ENCODE peak calls at places on chromosomes 12 and 14, in ten cellular contexts. J is stomach, G is breast epithelium, P is upper lobe of left lung, Y is HCT116, O is K562, Q is endothelial cell of umbilical vein, M is HepG2, F is spleen, B is prostate gland. D is an unnamed sample.

GRCh38 chr12:11785722-11786121 is 136.2 kb downstream of the ETV6 start:
- DNase-seq in J (no peak), G (no peak), P (no peak), Y (no peak), O (no peak), Q (no peak), M (no peak), F (no peak), B (peak; percentile 38), D (no peak)

GRCh38 chr14:103084021-103084919 is at the start of gene LBHD2:
- DNase-seq in J (no peak), G (no peak), P (peak; percentile 85), Y (no peak), O (peak; percentile 43), Q (no peak), M (no peak), F (peak; percentile 69), B (no peak), D (no peak)

GRCh38 chr14:55747186-55747585 is 167.2 kb downstream of the KTN1 start:
- DNase-seq in J (no peak), G (no peak), P (no peak), Y (no peak), O (no peak), Q (no peak), M (no peak), F (no peak), B (no peak), D (no peak)

GRCh38 chr12:3458041-3458440 is 33.0 kb upstream of the PRMT8 start:
- DNase-seq in J (no peak), G (no peak), P (no peak), Y (peak; percentile 50), O (no peak), Q (no peak), M (no peak), F (no peak), B (no peak), D (no peak)

GRCh38 chr12:32402170-32402569 is 2.8 kb downstream of the FGD4 start:
- DNase-seq in J (no peak), G (no peak), P (no peak), Y (no peak), O (no peak), Q (no peak), M (no peak), F (no peak), B (no peak), D (no peak)

GRCh38 chr12:45464699-45465098 is 248.8 kb downstream of the ANO6 start:
- DNase-seq in J (no peak), G (no peak), P (no peak), Y (peak; percentile 2), O (no peak), Q (no peak), M (no peak), F (no peak), B (no peak), D (no peak)

GRCh38 chr14:24809147-24809546 is 175.2 kb upstream of the GZMB start:
- DNase-seq in J (no peak), G (no peak), P (no peak), Y (no peak), O (no peak), Q (no peak), M (no peak), F (no peak), B (no peak), D (no peak)

GRCh38 chr12:32399045-32399372 is 349 bp upstream of the FGD4 start:
- DNase-seq in J (no peak), G (no peak), P (no peak), Y (no peak), O (no peak), Q (peak; percentile 20), M (no peak), F (no peak), B (no peak), D (peak; percentile 88)

DNA sequence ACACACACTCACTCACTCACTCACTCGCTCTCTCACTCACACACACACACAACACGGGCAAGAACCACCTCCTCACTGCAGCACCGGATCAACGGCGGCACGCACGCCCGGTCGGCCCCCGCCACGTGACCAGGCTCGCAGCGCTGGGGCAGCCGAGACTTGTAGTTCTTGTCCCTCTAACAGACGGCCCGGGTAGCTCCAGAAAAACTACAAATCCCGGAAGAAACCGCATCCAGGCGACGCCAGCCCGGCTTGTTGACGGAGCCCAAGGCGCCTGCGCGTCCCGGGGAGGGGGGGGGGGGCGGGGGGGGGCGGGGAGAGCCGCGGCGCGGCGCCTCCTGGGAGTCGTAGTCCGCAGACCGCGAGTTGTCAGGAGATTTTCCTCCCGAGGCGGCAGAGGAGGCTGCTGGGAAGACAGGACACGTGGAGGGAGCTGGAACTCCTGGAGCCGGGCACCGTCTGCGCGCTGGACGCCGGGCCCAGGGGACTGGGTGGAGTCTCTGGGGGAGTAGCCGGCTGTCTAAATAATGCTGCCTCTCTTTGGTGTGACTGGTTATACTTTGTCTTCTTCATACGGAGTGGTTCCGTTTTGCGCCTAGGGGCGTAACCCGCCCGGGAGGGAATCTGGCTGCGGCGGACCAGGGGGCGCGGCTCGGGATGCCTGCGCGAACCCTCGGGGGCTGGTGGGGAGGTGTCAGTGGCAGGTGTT is at the start of gene MAX:
- DNase-seq in J (peak; percentile 98), G (peak; percentile 98), P (peak; percentile 99), Y (peak; percentile 96), O (peak; percentile 88), Q (peak; percentile 99), M (peak; percentile 97), F (peak; percentile 100), B (peak; percentile 99), D (peak; percentile 98)
- TF ChIP-seq POLR2AphosphoS5 in J (peak; percentile 83), G (peak; percentile 93), P (peak; percentile 85), Y (peak; percentile 86), O (no peak), Q (peak; percentile 73), M (peak; percentile 93), F (peak; percentile 99), B (peak; percentile 92), D (peak; percentile 98)

DNA sequence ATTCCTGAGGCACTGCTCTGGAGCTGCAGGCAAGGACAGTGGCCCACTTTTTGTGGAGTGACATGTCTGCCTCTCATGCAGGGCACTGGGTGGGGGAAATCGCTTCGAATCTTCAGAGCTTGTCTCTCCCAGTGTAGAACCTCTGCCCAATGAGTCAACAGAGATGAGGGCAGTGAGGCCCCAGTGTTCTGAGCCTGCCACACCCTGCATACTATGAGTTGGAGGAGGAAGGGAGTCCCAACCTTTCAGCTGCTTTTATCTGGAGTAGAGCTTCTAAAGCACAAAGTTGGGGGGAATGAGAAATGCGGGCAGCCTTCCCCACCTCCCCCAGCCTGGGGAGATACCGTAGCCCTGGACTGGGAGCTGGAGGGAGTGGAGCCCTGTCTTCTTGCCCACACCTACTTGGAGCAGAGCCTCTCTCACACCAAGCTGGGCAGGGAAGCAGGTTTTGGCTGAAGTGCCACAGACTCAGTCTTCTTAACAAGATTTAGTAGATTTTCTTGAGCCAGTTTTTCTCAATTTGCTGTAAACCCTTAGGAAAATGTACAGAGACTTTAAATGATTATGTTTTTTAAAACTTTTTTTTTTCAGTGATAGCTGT is 159.1 kb downstream of the ADGRD1 start:
- DNase-seq in J (no peak), G (no peak), P (no peak), Y (no peak), O (no peak), Q (no peak), M (no peak), F (peak; percentile 33), B (no peak), D (no peak)
- H3K27ac ChIP-seq in J (no peak overlapping the region), G (no peak overlapping the region), P (no peak overlapping the region), Y (no peak overlapping the region), O (no peak overlapping the region), Q (no peak overlapping the region), M (no peak overlapping the region), F (no peak overlapping the region), B (no peak overlapping the region), D (no peak overlapping the region)

GRCh38 chr12:120224304-120225199 is 23.6 kb upstream of the RPLP0 start:
- DNase-seq in J (peak; percentile 83), G (no peak), P (peak; percentile 91), Y (no peak), O (no peak), Q (no peak), M (no peak), F (peak; percentile 82), B (peak; percentile 36), D (peak; percentile 86)

GRCh38 chr12:120228041-120228290 is 27.1 kb upstream of the RPLP0 start:
- DNase-seq in J (no peak), G (no peak), P (no peak), Y (no peak), O (no peak), Q (no peak), M (no peak), F (no peak), B (no peak), D (no peak)

GRCh38 chr12:120227233-120228040 is 26.5 kb upstream of the RPLP0 start:
- DNase-seq in J (no peak), G (no peak), P (no peak), Y (no peak), O (no peak), Q (no peak), M (peak; percentile 88), F (no peak), B (no peak), D (no peak)

GRCh38 chr12:120225200-120225558 is 24.3 kb upstream of the RPLP0 start:
- DNase-seq in J (no peak), G (no peak), P (no peak), Y (no peak), O (no peak), Q (no peak), M (no peak), F (no peak), B (no peak), D (peak; percentile 60)

DNA sequence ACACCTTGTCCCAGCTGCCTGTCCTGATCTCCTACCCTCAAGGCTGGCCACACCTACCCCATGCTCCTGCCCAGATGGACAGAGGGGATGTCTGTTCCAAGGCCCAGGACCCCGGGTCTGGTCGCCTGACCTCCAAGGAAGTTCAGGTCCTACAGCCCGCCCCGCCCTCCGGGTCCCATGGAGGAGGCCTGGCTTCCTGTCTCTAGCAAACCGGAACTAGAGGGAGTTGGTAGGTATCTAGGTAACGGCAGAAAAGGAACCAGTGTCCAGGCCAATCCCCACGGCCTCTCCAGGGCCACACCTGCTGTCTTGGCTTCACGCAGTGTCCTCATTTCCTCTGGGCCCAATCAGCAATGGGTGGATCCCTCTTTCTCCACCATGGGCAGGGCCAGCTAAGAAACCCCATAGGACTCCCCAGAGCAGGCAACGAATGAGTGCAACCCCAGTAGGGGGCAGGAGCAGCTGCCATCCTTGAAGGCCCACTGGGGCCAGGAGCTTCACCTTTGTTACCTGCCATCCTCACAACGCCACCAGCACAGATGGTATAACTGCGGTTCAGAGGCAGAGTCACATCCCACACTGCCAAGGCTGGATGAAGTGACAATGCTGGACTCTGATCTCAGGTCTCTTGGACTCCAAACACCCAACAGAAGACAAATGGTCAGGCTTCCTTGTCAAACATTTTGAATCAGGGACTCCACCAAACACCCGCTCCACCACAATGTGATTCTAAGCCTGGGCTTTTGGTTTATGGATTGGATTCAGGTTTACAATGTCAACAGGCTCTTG is 25.1 kb upstream of the RPLP0 start:
- DNase-seq in J (peak; percentile 74), G (no peak), P (peak; percentile 84), Y (no peak), O (peak; percentile 53), Q (no peak), M (no peak), F (peak; percentile 90), B (no peak), D (peak; percentile 83)
- TF ChIP-seq POLR2A in J (no peak), G (no peak), P (peak; percentile 47), Y (no peak), O (no peak), Q (no peak), M (no peak), F (no peak), B (no peak), D (peak; percentile 80)

GRCh38 chr12:75699728-75700496 is 188.5 kb upstream of the KRR1 start:
- DNase-seq in J (no peak), G (no peak), P (no peak), Y (no peak), O (no peak), Q (peak; percentile 87), M (no peak), F (no peak), B (no peak), D (no peak)

GRCh38 chr12:75701859-75702258 is 190.4 kb upstream of the KRR1 start:
- DNase-seq in J (no peak), G (no peak), P (no peak), Y (peak; percentile 72), O (no peak), Q (no peak), M (no peak), F (no peak), B (no peak), D (no peak)

GRCh38 chr12:75698052-75698451 is 186.6 kb upstream of the KRR1 start:
- DNase-seq in J (no peak), G (no peak), P (no peak), Y (peak; percentile 60), O (no peak), Q (no peak), M (no peak), F (no peak), B (no peak), D (no peak)

GRCh38 chr12:75702477-75703093 is 191.2 kb upstream of the KRR1 start:
- DNase-seq in J (no peak), G (no peak), P (no peak), Y (no peak), O (no peak), Q (no peak), M (no peak), F (no peak), B (no peak), D (no peak)

GRCh38 chr12:75699251-75699650 is 187.8 kb upstream of the KRR1 start:
- DNase-seq in J (no peak), G (no peak), P (no peak), Y (no peak), O (no peak), Q (no peak), M (no peak), F (no peak), B (no peak), D (no peak)
- TF ChIP-seq POLR2AphosphoS5 in J (no peak), G (no peak), P (no peak), Y (no peak), O (no peak), Q (no peak), M (no peak), F (no peak), B (no peak), D (no peak)

D was measured in transverse colon.